ENCODE peak calls at places on chromosome 16, in nine cellular contexts. One of them, this sample, is unnamed. For H3K4me1, the result is how much of the 10 kb centered on the place peaks cover.

GRCh38 chr16:52050418-52050817 is 496.5 kb downstream of the TOX3 start:
- DNase-seq in HCT116: no peak
- DNase-seq in SK-N-SH: no peak
- DNase-seq in PC-3: no peak
- DNase-seq in OCI-LY7: no peak
- DNase-seq in GM23338: no peak
- DNase-seq in hepatocyte: peak
- DNase-seq in MM.1S: peak
- DNase-seq in neural progenitor cell: no peak
- DNase-seq in this sample: peak

GRCh38 chr16:87447323-87447722 is 45.5 kb downstream of the ZCCHC14 start:
- DNase-seq in hepatocyte: no peak
- DNase-seq in MM.1S: no peak
- DNase-seq in SK-N-SH: no peak
- DNase-seq in GM23338: no peak
- DNase-seq in neural progenitor cell: no peak
- DNase-seq in HCT116: no peak
- DNase-seq in PC-3: no peak
- DNase-seq in OCI-LY7: no peak
- DNase-seq in this sample: no peak

GRCh38 chr16:88924834-88925539 is 52.0 kb downstream of the CBFA2T3 start:
- DNase-seq in PC-3: peak
- DNase-seq in GM23338: peak
- DNase-seq in OCI-LY7: peak
- DNase-seq in hepatocyte: peak
- DNase-seq in neural progenitor cell: peak
- DNase-seq in SK-N-SH: peak
- DNase-seq in MM.1S: no peak
- DNase-seq in HCT116: peak
- DNase-seq in this sample: peak

GRCh38 chr16:17519556-17519955 is 48.8 kb upstream of the XYLT1 start:
- DNase-seq in GM23338: no peak
- DNase-seq in HCT116: no peak
- DNase-seq in PC-3: no peak
- DNase-seq in MM.1S: no peak
- DNase-seq in neural progenitor cell: no peak
- DNase-seq in SK-N-SH: no peak
- DNase-seq in hepatocyte: no peak
- DNase-seq in OCI-LY7: no peak
- DNase-seq in this sample: no peak

GRCh38 chr16:23726710-23727109 is 13.7 kb upstream of the ERN2 start:
- DNase-seq in neural progenitor cell: no peak
- DNase-seq in hepatocyte: no peak
- DNase-seq in HCT116: no peak
- DNase-seq in MM.1S: no peak
- DNase-seq in PC-3: no peak
- DNase-seq in OCI-LY7: no peak
- DNase-seq in SK-N-SH: no peak
- DNase-seq in GM23338: no peak
- DNase-seq in this sample: no peak

GRCh38 chr16:87626905-87627304 is 24.6 kb downstream of the JPH3 start:
- DNase-seq in HCT116: no peak
- DNase-seq in neural progenitor cell: no peak
- DNase-seq in GM23338: no peak
- DNase-seq in PC-3: no peak
- DNase-seq in MM.1S: no peak
- DNase-seq in OCI-LY7: no peak
- DNase-seq in SK-N-SH: no peak
- DNase-seq in hepatocyte: no peak
- DNase-seq in this sample: no peak

GRCh38 chr16:20911361-20911760 is 10.8 kb downstream of the LYRM1 start:
- DNase-seq in MM.1S: no peak
- DNase-seq in SK-N-SH: no peak
- DNase-seq in PC-3: peak
- DNase-seq in hepatocyte: no peak
- DNase-seq in HCT116: no peak
- DNase-seq in GM23338: no peak
- DNase-seq in OCI-LY7: no peak
- DNase-seq in neural progenitor cell: no peak
- DNase-seq in this sample: peak

GRCh38 chr16:28935924-28936783 is 4.4 kb downstream of the CD19 start:
- DNase-seq in MM.1S: peak
- DNase-seq in SK-N-SH: peak
- DNase-seq in GM23338: peak
- DNase-seq in HCT116: peak
- DNase-seq in PC-3: peak
- DNase-seq in OCI-LY7: peak
- DNase-seq in hepatocyte: peak
- DNase-seq in neural progenitor cell: peak
- DNase-seq in this sample: peak

GRCh38 chr16:89039756-89040155 is 53.9 kb upstream of the ACSF3 start:
- DNase-seq in PC-3: no peak
- DNase-seq in neural progenitor cell: no peak
- DNase-seq in OCI-LY7: no peak
- DNase-seq in GM23338: no peak
- DNase-seq in HCT116: no peak
- DNase-seq in SK-N-SH: no peak
- DNase-seq in hepatocyte: no peak
- DNase-seq in MM.1S: no peak
- DNase-seq in this sample: no peak

GRCh38 chr16:74456290-74456625 is 35.0 kb upstream of the CLEC18B start:
- DNase-seq in GM23338: no peak
- DNase-seq in neural progenitor cell: no peak
- DNase-seq in SK-N-SH: no peak
- DNase-seq in OCI-LY7: no peak
- DNase-seq in MM.1S: no peak
- DNase-seq in HCT116: no peak
- DNase-seq in hepatocyte: no peak
- DNase-seq in PC-3: no peak
- DNase-seq in this sample: no peak

GRCh38 chr16:48611329-48612137 is 1.6 kb upstream of the N4BP1 start:
- DNase-seq in SK-N-SH: no peak
- DNase-seq in MM.1S: peak
- DNase-seq in hepatocyte: peak
- DNase-seq in HCT116: no peak
- DNase-seq in GM23338: peak
- DNase-seq in PC-3: no peak
- DNase-seq in neural progenitor cell: no peak
- DNase-seq in OCI-LY7: no peak
- DNase-seq in this sample: no peak

GRCh38 chr16:88306860-88307545 is 75.8 kb upstream of the ZNF469 start:
- DNase-seq in HCT116: no peak
- DNase-seq in PC-3: no peak
- DNase-seq in hepatocyte: peak
- DNase-seq in MM.1S: no peak
- DNase-seq in neural progenitor cell: no peak
- DNase-seq in SK-N-SH: no peak
- DNase-seq in GM23338: no peak
- DNase-seq in OCI-LY7: no peak
- DNase-seq in this sample: peak

GRCh38 chr16:63067141-63067540 is 1030.9 kb upstream of the CDH8 start:
- DNase-seq in MM.1S: peak
- DNase-seq in OCI-LY7: no peak
- DNase-seq in hepatocyte: no peak
- DNase-seq in HCT116: no peak
- DNase-seq in GM23338: peak
- DNase-seq in SK-N-SH: no peak
- DNase-seq in neural progenitor cell: peak
- DNase-seq in PC-3: no peak
- DNase-seq in this sample: no peak

GRCh38 chr16:70685938-70686375 is at the start of gene MTSS2:
- DNase-seq in neural progenitor cell: peak
- DNase-seq in hepatocyte: peak
- DNase-seq in MM.1S: peak
- DNase-seq in GM23338: peak
- DNase-seq in OCI-LY7: no peak
- DNase-seq in SK-N-SH: peak
- DNase-seq in PC-3: peak
- DNase-seq in HCT116: peak
- DNase-seq in this sample: peak

GRCh38 chr16:66475232-66475631 is 48.1 kb downstream of the BEAN1 start:
- DNase-seq in neural progenitor cell: no peak
- DNase-seq in hepatocyte: no peak
- DNase-seq in HCT116: no peak
- DNase-seq in MM.1S: no peak
- DNase-seq in SK-N-SH: no peak
- DNase-seq in PC-3: no peak
- DNase-seq in GM23338: no peak
- DNase-seq in OCI-LY7: no peak
- DNase-seq in this sample: no peak

GRCh38 chr16:27232061-27232841 is 28.9 kb downstream of the KDM8 start:
- DNase-seq in hepatocyte: no peak
- DNase-seq in GM23338: no peak
- DNase-seq in PC-3: no peak
- DNase-seq in MM.1S: peak
- DNase-seq in HCT116: no peak
- DNase-seq in OCI-LY7: peak
- DNase-seq in neural progenitor cell: no peak
- DNase-seq in SK-N-SH: no peak
- DNase-seq in this sample: no peak

GRCh38 chr16:27234603-27235002 is 31.3 kb downstream of the KDM8 start:
- DNase-seq in SK-N-SH: no peak
- DNase-seq in GM23338: no peak
- DNase-seq in neural progenitor cell: no peak
- DNase-seq in OCI-LY7: no peak
- DNase-seq in HCT116: no peak
- DNase-seq in hepatocyte: no peak
- DNase-seq in MM.1S: no peak
- DNase-seq in PC-3: no peak
- DNase-seq in this sample: no peak

GRCh38 chr16:27232875-27233605 is 29.7 kb downstream of the KDM8 start:
- DNase-seq in HCT116: no peak
- DNase-seq in SK-N-SH: no peak
- DNase-seq in neural progenitor cell: no peak
- DNase-seq in GM23338: no peak
- DNase-seq in hepatocyte: no peak
- DNase-seq in MM.1S: no peak
- DNase-seq in OCI-LY7: peak
- DNase-seq in PC-3: no peak
- DNase-seq in this sample: no peak

GRCh38 chr16:27234171-27234570 is 30.8 kb downstream of the KDM8 start:
- DNase-seq in MM.1S: no peak
- DNase-seq in OCI-LY7: no peak
- DNase-seq in HCT116: no peak
- DNase-seq in neural progenitor cell: no peak
- DNase-seq in hepatocyte: no peak
- DNase-seq in SK-N-SH: no peak
- DNase-seq in PC-3: no peak
- DNase-seq in GM23338: no peak
- DNase-seq in this sample: no peak

GRCh38 chr16:27233731-27234130 is 30.4 kb downstream of the KDM8 start:
- DNase-seq in MM.1S: no peak
- DNase-seq in PC-3: no peak
- DNase-seq in SK-N-SH: no peak
- DNase-seq in HCT116: no peak
- DNase-seq in OCI-LY7: peak
- DNase-seq in neural progenitor cell: no peak
- DNase-seq in GM23338: no peak
- DNase-seq in hepatocyte: no peak
- DNase-seq in this sample: no peak
- H3K4me1 ChIP-seq in MM.1S: under half
- H3K4me1 ChIP-seq in PC-3: under half
- H3K4me1 ChIP-seq in SK-N-SH: under half
- H3K4me1 ChIP-seq in HCT116: under half
- H3K4me1 ChIP-seq in OCI-LY7: half or more
- H3K4me1 ChIP-seq in neural progenitor cell: under half
- H3K4me1 ChIP-seq in GM23338: under half
- H3K4me1 ChIP-seq in hepatocyte: under half
- H3K4me1 ChIP-seq in this sample: under half

DNA sequence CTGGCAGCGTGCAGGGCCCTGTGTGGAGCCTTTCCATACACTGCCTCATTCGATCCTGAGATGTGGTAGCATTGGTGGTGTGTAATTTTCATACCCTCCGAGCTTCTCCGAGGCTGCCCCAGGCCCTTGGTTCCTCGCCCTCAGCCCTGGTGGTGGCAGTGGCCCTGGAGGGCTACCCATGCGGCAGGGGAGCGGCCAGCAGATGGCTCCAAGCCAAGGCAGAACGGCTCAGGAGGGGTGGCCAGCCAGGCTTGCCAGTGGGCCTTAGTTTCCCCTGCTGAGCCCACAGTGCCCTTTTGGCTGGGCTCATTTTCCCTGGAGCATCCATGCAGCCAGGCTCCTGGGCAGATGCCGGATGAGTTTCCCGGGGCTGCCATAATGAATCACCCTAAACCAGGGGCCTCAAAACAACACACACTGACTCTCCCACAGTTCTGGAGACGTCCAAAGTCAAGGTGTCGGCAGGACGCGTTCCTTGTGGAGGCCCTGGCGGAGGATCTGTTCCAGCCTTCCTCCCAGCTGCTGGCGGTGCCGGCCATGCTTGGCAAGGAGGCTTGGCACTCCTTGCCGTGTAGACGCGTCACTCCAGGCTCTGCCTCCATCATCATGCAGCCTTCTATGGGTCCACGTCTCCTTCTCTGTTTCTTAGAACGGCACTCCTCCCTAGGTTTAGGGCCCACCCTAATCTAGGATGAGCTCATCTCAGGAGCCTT is 158.8 kb upstream of the GSE1 start:
- DNase-seq in GM23338: no peak
- DNase-seq in PC-3: no peak
- DNase-seq in MM.1S: no peak
- DNase-seq in HCT116: no peak
- DNase-seq in neural progenitor cell: no peak
- DNase-seq in hepatocyte: no peak
- DNase-seq in OCI-LY7: no peak
- DNase-seq in SK-N-SH: no peak
- DNase-seq in this sample: no peak
- H3K4me2 ChIP-seq in GM23338: no peak
- H3K4me2 ChIP-seq in PC-3: no peak
- H3K4me2 ChIP-seq in MM.1S: no peak
- H3K4me2 ChIP-seq in HCT116: no peak
- H3K4me2 ChIP-seq in neural progenitor cell: no peak
- H3K4me2 ChIP-seq in hepatocyte: no peak
- H3K4me2 ChIP-seq in OCI-LY7: no peak
- H3K4me2 ChIP-seq in SK-N-SH: no peak
- H3K4me2 ChIP-seq in this sample: no peak

DNA sequence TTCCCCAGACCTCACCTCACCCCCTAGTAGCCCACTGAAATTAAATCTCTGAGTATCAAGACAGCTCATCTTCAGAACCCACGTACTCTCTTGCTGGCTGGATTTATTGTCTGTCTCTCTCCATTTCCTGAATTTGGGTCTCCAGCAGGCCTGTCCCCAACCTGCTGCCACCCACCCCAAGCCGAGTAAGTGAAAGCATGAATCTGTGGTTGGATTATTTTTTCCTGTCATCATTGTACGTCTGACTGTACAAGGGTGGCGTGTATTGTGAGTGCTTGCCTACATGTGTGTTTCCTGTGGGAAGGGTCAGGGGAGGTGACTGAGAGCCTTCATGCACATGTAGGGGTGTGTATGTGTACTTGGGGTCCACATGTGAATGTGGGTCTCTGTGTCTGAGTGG is 5.4 kb downstream of the TNP2 start:
- DNase-seq in GM23338: no peak
- DNase-seq in OCI-LY7: no peak
- DNase-seq in MM.1S: no peak
- DNase-seq in SK-N-SH: no peak
- DNase-seq in PC-3: no peak
- DNase-seq in hepatocyte: no peak
- DNase-seq in HCT116: no peak
- DNase-seq in neural progenitor cell: no peak
- DNase-seq in this sample: no peak
- TF ChIP-seq EZH2phosphoT487 in GM23338: no peak
- TF ChIP-seq EZH2phosphoT487 in OCI-LY7: no peak
- TF ChIP-seq EZH2phosphoT487 in MM.1S: no peak
- TF ChIP-seq EZH2phosphoT487 in SK-N-SH: no peak
- TF ChIP-seq EZH2phosphoT487 in PC-3: no peak
- TF ChIP-seq EZH2phosphoT487 in hepatocyte: no peak
- TF ChIP-seq EZH2phosphoT487 in HCT116: no peak
- TF ChIP-seq EZH2phosphoT487 in neural progenitor cell: no peak
- TF ChIP-seq EZH2phosphoT487 in this sample: no peak

GRCh38 chr16:4942481-4942880 is 5.5 kb upstream of the PPL start:
- DNase-seq in HCT116: no peak
- DNase-seq in PC-3: no peak
- DNase-seq in neural progenitor cell: no peak
- DNase-seq in OCI-LY7: no peak
- DNase-seq in GM23338: no peak
- DNase-seq in SK-N-SH: no peak
- DNase-seq in hepatocyte: no peak
- DNase-seq in MM.1S: no peak
- DNase-seq in this sample: no peak
- H3K4me1 ChIP-seq in HCT116: half or more
- H3K4me1 ChIP-seq in PC-3: under half
- H3K4me1 ChIP-seq in neural progenitor cell: under half
- H3K4me1 ChIP-seq in OCI-LY7: under half
- H3K4me1 ChIP-seq in GM23338: under half
- H3K4me1 ChIP-seq in SK-N-SH: under half
- H3K4me1 ChIP-seq in hepatocyte: under half
- H3K4me1 ChIP-seq in MM.1S: under half
- H3K4me1 ChIP-seq in this sample: under half

This sample was measured in GM23248.